ENCODE peak calls at places on chromosomes 11 and 22, in four cellular contexts. W, C, A and R are unnamed samples.

GRCh38 chr22:50504245-50505211 is 3.0 kb downstream of the LMF2 start:
- DNase-seq in W (peak), C (no peak), A (no peak), R (no peak)

GRCh38 chr11:72012897-72013721 is 14.4 kb downstream of the IL18BP start:
- DNase-seq in W (no peak), C (no peak), A (no peak), R (peak)

GRCh38 chr22:28369849-28370248 is 309.8 kb downstream of the TTC28 start:
- DNase-seq in W (no peak), C (peak), A (no peak), R (no peak)

GRCh38 chr22:32218470-32218869 is 13.6 kb upstream of the RFPL2 start:
- DNase-seq in W (no peak), C (no peak), A (no peak), R (no peak)

GRCh38 chr11:78973833-78974232 is 399.2 kb upstream of the NARS2 start:
- DNase-seq in W (no peak), C (no peak), A (no peak), R (no peak)

GRCh38 chr22:42895541-42895981 is 38.5 kb upstream of the ARFGAP3 start:
- DNase-seq in W (no peak), C (no peak), A (no peak), R (no peak)

GRCh38 chr22:32700186-32700882 is 101.2 kb upstream of the TIMP3 start:
- DNase-seq in W (no peak), C (no peak), A (no peak), R (no peak)

GRCh38 chr11:67352546-67353316 is 615 bp downstream of the POLD4 start:
- DNase-seq in W (peak), C (peak), A (no peak), R (peak)

GRCh38 chr11:78654071-78654470 is 79.4 kb upstream of the NARS2 start:
- DNase-seq in W (no peak), C (no peak), A (no peak), R (no peak)

GRCh38 chr22:42262964-42263363 is 7.5 kb downstream of the TCF20 start:
- DNase-seq in W (no peak), C (peak), A (no peak), R (peak)

GRCh38 chr11:47327025-47327424 is 25.5 kb downstream of the MYBPC3 start:
- DNase-seq in W (no peak), C (no peak), A (no peak), R (no peak)

GRCh38 chr22:40346178-40347064 is at the start of gene ADSL:
- DNase-seq in W (peak), C (peak), A (peak), R (peak)

GRCh38 chr11:111469200-111469599 is 43.0 kb downstream of the BTG4 start:
- DNase-seq in W (no peak), C (no peak), A (no peak), R (no peak)

GRCh38 chr11:77728203-77728786 is 90.7 kb upstream of the CLNS1A start:
- DNase-seq in W (no peak), C (no peak), A (no peak), R (no peak)

GRCh38 chr22:48050836-48051235 is 1288.4 kb downstream of the TBC1D22A start:
- DNase-seq in W (no peak), C (no peak), A (no peak), R (no peak)

GRCh38 chr11:106276859-106277436 is 199.5 kb downstream of the AASDHPPT start:
- DNase-seq in W (no peak), C (no peak), A (no peak), R (no peak)

GRCh38 chr11:88341852-88342251 is 4.3 kb upstream of the CTSC start:
- DNase-seq in W (no peak), C (peak), A (no peak), R (no peak)

GRCh38 chr11:78929092-78929905 is 354.6 kb upstream of the NARS2 start:
- DNase-seq in W (no peak), C (no peak), A (no peak), R (no peak)

GRCh38 chr11:129992161-129992944 is 10.3 kb downstream of the PRDM10 start:
- DNase-seq in W (no peak), C (peak), A (peak), R (no peak)

GRCh38 chr22:41846268-41847002 is 13.5 kb downstream of the SREBF2 start:
- DNase-seq in W (no peak), C (no peak), A (peak), R (no peak)

GRCh38 chr11:86639172-86639571 is 33.2 kb downstream of the ME3 start:
- DNase-seq in W (no peak), C (no peak), A (no peak), R (no peak)
- TF ChIP-seq POLR2AphosphoS5 in W (no peak), C (no peak), A (no peak), R (no peak)

GRCh38 chr11:69055598-69056516 is 7.1 kb downstream of the TPCN2 start:
- DNase-seq in W (peak), C (no peak), A (no peak), R (peak)
- TF ChIP-seq POLR2AphosphoS5 in W (peak), C (no peak), A (no peak), R (no peak)

DNA sequence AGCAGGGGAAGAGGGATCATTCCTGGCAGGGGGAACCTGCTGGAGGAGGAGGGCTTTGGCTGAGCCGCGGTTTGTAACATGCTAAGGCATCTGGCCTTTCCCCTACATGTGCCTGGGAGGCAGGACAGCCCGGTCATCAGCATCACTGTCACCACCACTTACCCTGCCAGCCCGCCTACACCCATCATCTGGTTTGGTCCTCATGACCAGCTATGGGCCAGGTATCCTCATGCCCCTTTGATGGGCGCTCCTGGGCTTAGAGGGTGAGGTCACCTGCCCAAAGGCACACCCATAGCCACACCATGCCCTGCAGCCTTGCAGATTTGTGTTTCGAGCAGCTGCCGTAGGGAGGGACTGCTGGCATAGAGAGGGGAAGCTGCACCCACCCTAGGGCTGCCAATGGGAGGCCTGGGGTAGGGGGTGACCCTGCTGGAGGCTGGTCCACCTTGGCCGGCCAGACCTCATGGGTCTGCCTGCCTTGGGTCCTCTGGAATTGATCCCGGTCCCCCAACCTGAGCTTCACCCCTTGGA is 2.6 kb downstream of the MRGPRF start:
- DNase-seq in W (peak), C (no peak), A (no peak), R (peak)
- TF ChIP-seq POLR2AphosphoS5 in W (no peak), C (no peak), A (no peak), R (no peak)

DNA sequence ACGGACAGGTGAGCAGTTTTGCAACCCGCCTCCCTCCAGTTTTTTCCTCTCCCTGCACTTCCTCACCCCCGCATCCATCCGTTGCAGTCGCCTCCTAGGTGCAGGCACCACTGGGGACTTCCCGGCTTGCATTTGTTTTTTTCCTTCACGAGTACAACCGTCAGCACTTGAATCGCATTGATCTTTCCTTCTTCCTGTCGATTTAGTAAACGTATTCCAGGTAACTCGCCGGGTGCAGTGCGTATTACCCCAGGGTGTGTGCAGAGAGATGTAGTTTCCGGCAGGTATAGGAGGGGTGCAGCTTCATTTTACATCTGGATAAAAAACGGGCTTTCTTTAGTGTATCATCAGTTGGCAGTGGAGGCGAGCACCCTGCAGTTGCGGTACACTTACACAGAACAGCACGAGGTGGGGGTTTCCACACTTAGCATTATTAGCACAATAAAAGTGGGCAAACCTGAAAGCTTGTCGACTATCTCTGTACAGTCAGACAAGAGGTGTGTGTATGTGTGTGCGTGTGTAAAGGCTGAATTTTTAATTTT is at the start of gene SORL1-AS1:
- DNase-seq in W (no peak), C (no peak), A (no peak), R (no peak)
- TF ChIP-seq POLR2AphosphoS5 in W (no peak), C (no peak), A (no peak), R (no peak)

GRCh38 chr11:45045692-45046471 is 95.2 kb upstream of the TP53I11 start:
- DNase-seq in W (peak), C (no peak), A (peak), R (peak)
- TF ChIP-seq POLR2AphosphoS5 in W (no peak), C (no peak), A (no peak), R (peak)

GRCh38 chr11:93033093-93033492 is 63.6 kb downstream of the MTNR1B start:
- DNase-seq in W (no peak), C (no peak), A (no peak), R (no peak)

GRCh38 chr11:93031386-93031785 is 61.9 kb downstream of the MTNR1B start:
- DNase-seq in W (no peak), C (peak), A (no peak), R (no peak)

GRCh38 chr11:93025558-93026255 is 56.3 kb downstream of the MTNR1B start:
- DNase-seq in W (no peak), C (no peak), A (no peak), R (no peak)

GRCh38 chr11:93032580-93032979 is 63.1 kb downstream of the MTNR1B start:
- DNase-seq in W (no peak), C (no peak), A (no peak), R (no peak)

DNA sequence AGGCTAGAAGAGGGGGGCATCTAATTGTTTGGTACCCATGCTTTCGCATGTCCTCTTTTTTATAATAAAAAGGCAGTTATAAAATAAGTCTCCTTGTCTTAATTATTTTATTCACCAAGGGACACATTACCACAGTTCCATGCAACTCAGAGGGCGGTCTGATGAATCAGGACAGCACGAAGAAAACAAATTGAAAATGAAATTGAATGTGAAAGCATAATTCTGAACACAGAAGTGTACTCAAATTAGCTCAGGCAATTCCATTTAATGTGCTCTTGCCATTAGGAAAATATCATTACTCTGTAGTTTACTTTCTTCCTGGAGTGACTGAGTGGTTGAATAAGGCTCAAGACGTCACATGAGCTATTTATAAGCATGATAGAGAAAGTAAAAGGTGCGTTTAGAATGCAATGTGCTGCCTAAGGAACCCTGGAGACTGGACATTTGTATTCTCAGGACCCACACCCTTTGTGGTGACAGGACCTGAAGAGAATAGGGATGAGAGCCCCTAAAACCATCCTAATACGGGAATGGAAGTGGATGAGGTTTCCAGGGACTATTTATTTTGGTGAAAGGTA is 59.6 kb downstream of the MTNR1B start:
- DNase-seq in W (no peak), C (no peak), A (no peak), R (no peak)
- TF ChIP-seq POLR2AphosphoS5 in W (no peak), C (no peak), A (no peak), R (no peak)